ENCODE peak calls at places on chromosomes 13 and 19, in six cellular contexts. F is thyroid gland; B is breast epithelium; C is CD8-positive, alpha-beta T cell; A is upper lobe of left lung; U is esophagus squamous epithelium. Y is an unnamed sample.

GRCh38 chr13:30373727-30374126 is 48.6 kb upstream of the UBE2L5 start:
- DNase-seq in C (no peak), A (peak; percentile 62), F (no peak), B (no peak), U (peak; percentile 4), Y (no peak)

GRCh38 chr13:81442904-81443303 is 1102.0 kb upstream of the SPRY2 start:
- DNase-seq in A (no peak), U (no peak), C (no peak), B (no peak), F (no peak), Y (no peak)

GRCh38 chr13:103810026-103810425 is 743.8 kb upstream of the SLC10A2 start:
- DNase-seq in C (no peak), A (no peak), B (no peak), U (no peak), F (no peak), Y (no peak)

GRCh38 chr19:23254141-23254910 is 4.1 kb upstream of the ZNF724 start:
- DNase-seq in A (no peak), C (no peak), U (no peak), B (no peak), F (no peak), Y (no peak)

GRCh38 chr13:49516467-49516866 is 20.7 kb downstream of the PHF11 start:
- DNase-seq in U (no peak), A (no peak), C (no peak), B (no peak), F (peak; percentile 81), Y (no peak)

GRCh38 chr13:32299893-32300292 is 15.3 kb downstream of the ZAR1L start:
- DNase-seq in C (no peak), F (no peak), A (no peak), U (no peak), B (no peak), Y (no peak)

GRCh38 chr19:32718286-32718685 is 1.3 kb upstream of the TDRD12 start:
- DNase-seq in A (no peak), B (no peak), U (no peak), F (no peak), C (no peak), Y (no peak)

GRCh38 chr13:61410669-61411297 is 4.9 kb downstream of the PCDH20 start:
- DNase-seq in C (no peak), B (no peak), F (no peak), A (no peak), U (no peak), Y (no peak)

GRCh38 chr19:5407356-5407755 is 47.9 kb upstream of the ZNRF4 start:
- DNase-seq in C (no peak), B (no peak), A (no peak), F (no peak), U (no peak), Y (no peak)

GRCh38 chr13:64347662-64348061 is 2882.5 kb downstream of the PCDH9 start:
- DNase-seq in U (no peak), B (no peak), C (no peak), F (no peak), A (no peak), Y (no peak)

GRCh38 chr19:42207767-42208259 is 9.7 kb downstream of the DEDD2 start:
- DNase-seq in C (no peak), A (peak; percentile 67), U (no peak), F (no peak), B (peak; percentile 46), Y (no peak)

GRCh38 chr19:902093-902370 is 8.7 kb downstream of the RNU6-9 start:
- DNase-seq in A (no peak), B (no peak), C (no peak), F (no peak), U (no peak), Y (no peak)

GRCh38 chr13:96769874-96770273 is 224.4 kb downstream of the OXGR1 start:
- DNase-seq in F (no peak), U (no peak), C (no peak), A (no peak), B (no peak), Y (no peak)

GRCh38 chr13:96958286-96958891 is 35.9 kb downstream of the OXGR1 start:
- DNase-seq in F (peak; percentile 20), A (no peak), U (no peak), C (no peak), B (no peak), Y (no peak)

GRCh38 chr19:12801466-12802266 is at the start of the genes PRDX2 and THSD8:
- DNase-seq in C (peak; percentile 69), F (peak; percentile 83), A (peak; percentile 70), B (no peak), U (no peak), Y (peak; percentile 78)

GRCh38 chr19:54967611-54968010 is 1.4 kb downstream of the NLRP2 start:
- DNase-seq in U (no peak), A (no peak), C (no peak), F (no peak), B (no peak), Y (no peak)

GRCh38 chr13:51861728-51862300 is at the start of gene CCDC70:
- DNase-seq in B (no peak), A (no peak), U (no peak), C (no peak), F (no peak), Y (no peak)

GRCh38 chr19:15432629-15433518 is 14.1 kb upstream of the AKAP8L start:
- DNase-seq in C (peak; percentile 85), B (peak; percentile 78), A (peak; percentile 93), U (peak; percentile 43), F (peak; percentile 89), Y (peak; percentile 90)

GRCh38 chr19:36377541-36378178 is 1.3 kb downstream of the ZFP14 start:
- DNase-seq in F (no peak), A (no peak), U (no peak), B (no peak), C (no peak), Y (no peak)

GRCh38 chr19:45140144-45140503 is 20.7 kb downstream of the NKPD1 start:
- DNase-seq in F (no peak), C (no peak), U (no peak), B (no peak), A (no peak), Y (no peak)

GRCh38 chr13:107476068-107476467 is 739.3 kb downstream of the LIG4 start:
- DNase-seq in C (no peak), A (no peak), B (no peak), U (no peak), F (no peak), Y (no peak)

DNA sequence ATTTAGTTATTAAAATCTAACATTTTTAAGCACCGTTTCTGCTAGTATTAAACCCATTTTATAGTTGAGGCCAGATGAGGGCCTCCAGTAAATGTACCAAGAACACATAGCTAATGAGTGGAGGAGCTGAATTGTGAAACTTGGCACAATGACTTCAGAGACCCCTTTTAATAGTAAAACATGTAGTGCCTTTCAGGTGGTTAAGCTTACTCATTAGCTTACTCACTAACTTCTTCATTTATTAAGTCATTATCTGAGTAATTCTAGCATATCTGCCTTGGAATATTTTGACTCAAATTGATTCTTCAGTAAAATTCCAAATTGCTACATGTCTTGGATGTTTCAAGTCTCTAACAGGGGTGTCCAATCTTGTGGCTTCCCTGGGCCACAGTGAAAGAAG is 735.2 kb downstream of the LIG4 start:
- DNase-seq in B (no peak), U (no peak), C (no peak), A (no peak), F (no peak), Y (no peak)
- H3K4me1 ChIP-seq in B (no peaks in the 10 kb centered on the region), U (no peaks in the 10 kb centered on the region), C (no peaks in the 10 kb centered on the region), A (no peaks in the 10 kb centered on the region), F (no peaks in the 10 kb centered on the region), Y (no peaks in the 10 kb centered on the region)

DNA sequence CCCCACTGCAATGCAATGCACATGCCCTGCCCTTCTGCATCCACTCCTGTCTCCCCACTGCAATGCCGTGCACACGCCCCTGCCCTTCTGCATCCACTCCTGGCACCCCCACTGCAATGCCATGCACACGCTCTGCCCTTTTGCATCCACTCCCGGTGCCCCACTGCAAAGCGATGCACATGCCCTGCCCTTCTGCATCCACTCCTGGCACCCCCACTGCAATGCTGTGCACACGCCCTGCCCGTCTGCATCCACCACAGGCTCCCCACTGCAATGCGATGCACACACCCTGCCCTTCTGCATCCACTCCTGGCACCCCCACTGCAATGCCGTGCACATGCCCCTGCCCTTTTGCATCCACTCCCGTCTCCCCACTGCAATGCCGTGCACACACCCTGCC is 98.1 kb downstream of the KCTD15 start:
- DNase-seq in B (no peak), F (no peak), U (no peak), C (no peak), A (no peak), Y (no peak)
- TF ChIP-seq CTCF in B (no peak), F (no peak), U (no peak), C (no peak), A (no peak), Y (no peak)

DNA sequence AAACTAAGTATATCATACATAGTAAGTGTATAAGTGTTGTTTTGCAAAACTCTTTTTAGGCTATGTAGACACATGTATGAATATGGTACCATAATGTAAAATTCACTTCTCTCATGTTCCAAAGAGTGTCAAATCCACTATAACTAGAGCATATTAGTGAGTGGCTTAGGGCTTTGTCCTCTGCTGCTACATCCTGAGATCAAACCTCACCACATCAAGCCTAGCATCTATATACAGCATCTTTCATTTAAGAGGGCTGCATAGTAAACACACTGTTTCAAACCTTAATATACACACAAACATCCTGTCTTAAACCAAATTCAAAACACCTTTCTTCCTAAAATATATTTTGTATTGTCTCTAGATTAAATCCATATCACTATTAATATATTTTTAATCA is 38.6 kb downstream of the ELF1 start:
- DNase-seq in F (no peak), C (no peak), A (no peak), B (no peak), U (no peak), Y (no peak)
- H3K4me1 ChIP-seq in F (peaks cover 81% of the 10 kb centered on the region), C (peaks cover 52% of the 10 kb centered on the region), A (peaks cover 48% of the 10 kb centered on the region), B (no peaks in the 10 kb centered on the region), U (peaks cover 91% of the 10 kb centered on the region), Y (peaks cover 19% of the 10 kb centered on the region)

GRCh38 chr13:102729560-102730275 is 34.9 kb upstream of the METTL21C start:
- DNase-seq in C (no peak), B (no peak), U (no peak), F (no peak), A (no peak), Y (no peak)

GRCh38 chr13:102724923-102725322 is 30.1 kb upstream of the METTL21C start:
- DNase-seq in F (peak; percentile 8), U (no peak), B (no peak), C (no peak), A (no peak), Y (no peak)

GRCh38 chr13:102721800-102722231 is 27.0 kb upstream of the METTL21C start:
- DNase-seq in U (no peak), A (no peak), F (no peak), C (no peak), B (no peak), Y (no peak)

GRCh38 chr13:102726430-102726829 is 31.6 kb upstream of the METTL21C start:
- DNase-seq in C (no peak), U (no peak), B (no peak), F (no peak), A (no peak), Y (peak; percentile 14)
- TF ChIP-seq CTCF in C (no peak), U (no peak), B (no peak), F (no peak), A (no peak), Y (peak; percentile 17)

GRCh38 chr13:99859178-99860177 is 112.1 kb downstream of the ZIC5 start:
- DNase-seq in C (no peak), F (no peak), B (no peak), U (no peak), A (no peak), Y (no peak)
- H3K4me1 ChIP-seq in C (no peaks in the 10 kb centered on the region), F (peaks cover 40% of the 10 kb centered on the region), B (no peaks in the 10 kb centered on the region), U (no peaks in the 10 kb centered on the region), A (no peaks in the 10 kb centered on the region), Y (no peaks in the 10 kb centered on the region)

GRCh38 chr13:112616586-112617381 is 28.8 kb upstream of the TUBGCP3 start:
- DNase-seq in B (no peak), U (no peak), F (no peak), A (peak; percentile 39), C (no peak), Y (peak; percentile 49)
- TF ChIP-seq CTCF in B (no peak), U (peak; percentile 39), F (no peak), A (peak; percentile 45), C (peak; percentile 26), Y (peak; percentile 72)

Y was measured in Caco-2.